ENCODE peak calls at places on chromosomes 16 and 17, in seven cellular contexts. W is HFF-Myc, R is K562, E is fibroblast of pulmonary artery, P is esophagus squamous epithelium, L is cardiac fibroblast, J is heart right ventricle. S is an unnamed sample.

GRCh38 chr16:54077412-54077821 is 209.2 kb downstream of the IRX3 start:
- DNase-seq in W (no peak), R (no peak), E (peak; percentile 61), P (no peak), L (peak; percentile 89), J (no peak), S (no peak)

GRCh38 chr17:76200354-76200753 is 39.9 kb downstream of the RNF157 start:
- DNase-seq in W (no peak), R (no peak), E (no peak), P (no peak), L (peak; percentile 18), J (no peak), S (no peak)

GRCh38 chr17:64994281-64994680 is 62.3 kb downstream of the GNA13 start:
- DNase-seq in W (no peak), R (no peak), E (no peak), P (no peak), L (no peak), J (no peak), S (no peak)

GRCh38 chr17:145671-146541 is 8.5 kb downstream of the SCGB1C2 start:
- DNase-seq in W (no peak), R (no peak), E (no peak), P (no peak), L (no peak), J (no peak), S (peak; percentile 22)

GRCh38 chr16:2858245-2859025 is 465 bp upstream of the PRSS22 start:
- DNase-seq in W (no peak), R (peak; percentile 7), E (no peak), P (no peak), L (no peak), J (no peak), S (peak; percentile 96)

GRCh38 chr17:69423450-69423849 is 9.0 kb downstream of the MAP2K6 start:
- DNase-seq in W (no peak), R (no peak), E (peak; percentile 13), P (no peak), L (peak; percentile 15), J (no peak), S (no peak)

GRCh38 chr17:68057531-68057952 is 22.0 kb downstream of the KPNA2 start:
- DNase-seq in W (no peak), R (no peak), E (peak; percentile 66), P (no peak), L (peak; percentile 76), J (no peak), S (no peak)

GRCh38 chr17:65851965-65852736 is 290.7 kb upstream of the AXIN2 start:
- DNase-seq in W (no peak), R (no peak), E (no peak), P (no peak), L (no peak), J (no peak), S (no peak)

GRCh38 chr16:30063893-30064745 is 1.4 kb upstream of the ALDOA start:
- DNase-seq in W (no peak), R (peak; percentile 67), E (no peak), P (no peak), L (peak; percentile 39), J (peak; percentile 72), S (peak; percentile 74)

GRCh38 chr16:17718495-17718894 is 247.7 kb upstream of the XYLT1 start:
- DNase-seq in W (no peak), R (no peak), E (no peak), P (no peak), L (no peak), J (no peak), S (no peak)

GRCh38 chr17:27533068-27533397 is 76.8 kb downstream of the KSR1 start:
- DNase-seq in W (no peak), R (no peak), E (no peak), P (no peak), L (no peak), J (no peak), S (no peak)

GRCh38 chr17:2751482-2751881 is 2.0 kb upstream of the CCDC92B start:
- DNase-seq in W (no peak), R (no peak), E (no peak), P (no peak), L (no peak), J (no peak), S (no peak)

GRCh38 chr16:11395949-11396240 is 50.6 kb downstream of the RMI2 start:
- DNase-seq in W (no peak), R (no peak), E (no peak), P (no peak), L (no peak), J (no peak), S (no peak)

GRCh38 chr16:80932725-80933124 is 74.0 kb downstream of the CMC2 start:
- DNase-seq in W (peak; percentile 42), R (no peak), E (peak; percentile 96), P (no peak), L (peak; percentile 99), J (peak; percentile 46), S (no peak)

GRCh38 chr17:81097134-81097942 is 62.4 kb downstream of the BAIAP2 start:
- DNase-seq in W (no peak), R (peak; percentile 88), E (peak; percentile 83), P (no peak), L (peak; percentile 83), J (peak; percentile 76), S (no peak)
- H3K4me3 ChIP-seq in W (peak overlapping the region; percentile 12), R (peak overlapping the region; percentile 28), E (peak overlapping the region; percentile 14), P (no peak overlapping the region), L (peak overlapping the region; percentile 8), J (no peak overlapping the region), S (no peak overlapping the region)

GRCh38 chr16:8960788-8961109 is 3.0 kb downstream of the USP7 start:
- DNase-seq in W (no peak), R (no peak), E (no peak), P (no peak), L (no peak), J (no peak), S (no peak)

GRCh38 chr16:8962393-8963009 is 1.2 kb downstream of the USP7 start:
- DNase-seq in W (no peak), R (peak; percentile 35), E (no peak), P (peak; percentile 14), L (no peak), J (peak; percentile 18), S (peak; percentile 42)

GRCh38 chr16:8958344-8958808 is 5.3 kb downstream of the USP7 start:
- DNase-seq in W (no peak), R (peak; percentile 40), E (peak; percentile 40), P (no peak), L (peak; percentile 65), J (no peak), S (no peak)

GRCh38 chr16:8961811-8962390 is 1.8 kb downstream of the USP7 start:
- DNase-seq in W (no peak), R (peak; percentile 62), E (no peak), P (no peak), L (no peak), J (no peak), S (no peak)

DNA sequence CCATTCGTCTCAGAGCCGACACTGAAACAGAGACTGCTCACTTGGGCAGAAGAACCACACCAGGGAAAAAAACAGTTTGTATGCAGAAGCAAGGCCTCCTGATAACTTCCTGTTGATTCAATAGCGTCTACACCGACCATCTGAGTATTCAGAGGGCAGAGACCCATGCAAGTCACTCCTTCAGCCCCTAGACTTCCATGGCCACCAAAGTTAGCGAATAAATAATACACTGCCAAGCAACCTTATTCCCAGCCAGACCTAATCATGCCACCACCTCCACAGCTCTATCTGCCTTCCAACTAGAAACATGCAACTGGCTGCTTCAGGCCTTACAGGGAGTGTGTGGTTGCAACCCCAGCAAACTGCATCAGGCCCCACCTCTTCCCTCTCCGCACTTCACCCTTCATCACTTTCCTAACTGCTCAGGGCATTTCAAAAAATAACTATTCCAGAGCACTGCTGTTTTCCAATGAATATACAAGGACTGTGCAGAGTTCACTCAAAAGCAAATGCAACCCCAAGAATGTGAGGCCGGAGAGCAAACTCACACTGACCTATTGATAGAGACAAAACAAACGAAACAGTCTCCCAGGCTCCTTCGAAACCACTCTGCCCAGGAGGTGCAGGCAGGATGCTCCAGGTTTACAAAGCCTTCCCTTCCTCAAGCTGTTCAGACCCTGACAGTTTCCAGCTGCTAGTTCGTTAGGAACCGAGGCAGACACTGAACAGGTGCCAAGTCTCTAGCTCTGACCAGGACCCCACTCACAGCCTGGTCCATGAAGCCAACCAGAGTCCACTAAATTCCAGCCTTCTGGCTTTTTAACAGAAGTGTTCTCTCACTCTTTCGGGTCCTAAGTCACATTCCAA is 3.6 kb downstream of the USP7 start:
- DNase-seq in W (no peak), R (peak; percentile 26), E (no peak), P (no peak), L (peak; percentile 33), J (no peak), S (no peak)
- H3K4me3 ChIP-seq in W (peak overlapping the region; percentile 21), R (no peak overlapping the region), E (peak overlapping the region; percentile 13), P (no peak overlapping the region), L (no peak overlapping the region), J (no peak overlapping the region), S (no peak overlapping the region)

GRCh38 chr17:72605543-72605942 is 484.7 kb downstream of the SOX9 start:
- DNase-seq in W (no peak), R (no peak), E (no peak), P (no peak), L (no peak), J (no peak), S (no peak)

GRCh38 chr17:72603346-72604242 is 482.8 kb downstream of the SOX9 start:
- DNase-seq in W (no peak), R (no peak), E (no peak), P (no peak), L (peak; percentile 93), J (no peak), S (no peak)

GRCh38 chr17:72600934-72601333 is 480.1 kb downstream of the SOX9 start:
- DNase-seq in W (no peak), R (no peak), E (peak; percentile 50), P (no peak), L (peak; percentile 86), J (no peak), S (no peak)

GRCh38 chr17:72604518-72604917 is 483.7 kb downstream of the SOX9 start:
- DNase-seq in W (no peak), R (no peak), E (no peak), P (no peak), L (no peak), J (no peak), S (no peak)

DNA sequence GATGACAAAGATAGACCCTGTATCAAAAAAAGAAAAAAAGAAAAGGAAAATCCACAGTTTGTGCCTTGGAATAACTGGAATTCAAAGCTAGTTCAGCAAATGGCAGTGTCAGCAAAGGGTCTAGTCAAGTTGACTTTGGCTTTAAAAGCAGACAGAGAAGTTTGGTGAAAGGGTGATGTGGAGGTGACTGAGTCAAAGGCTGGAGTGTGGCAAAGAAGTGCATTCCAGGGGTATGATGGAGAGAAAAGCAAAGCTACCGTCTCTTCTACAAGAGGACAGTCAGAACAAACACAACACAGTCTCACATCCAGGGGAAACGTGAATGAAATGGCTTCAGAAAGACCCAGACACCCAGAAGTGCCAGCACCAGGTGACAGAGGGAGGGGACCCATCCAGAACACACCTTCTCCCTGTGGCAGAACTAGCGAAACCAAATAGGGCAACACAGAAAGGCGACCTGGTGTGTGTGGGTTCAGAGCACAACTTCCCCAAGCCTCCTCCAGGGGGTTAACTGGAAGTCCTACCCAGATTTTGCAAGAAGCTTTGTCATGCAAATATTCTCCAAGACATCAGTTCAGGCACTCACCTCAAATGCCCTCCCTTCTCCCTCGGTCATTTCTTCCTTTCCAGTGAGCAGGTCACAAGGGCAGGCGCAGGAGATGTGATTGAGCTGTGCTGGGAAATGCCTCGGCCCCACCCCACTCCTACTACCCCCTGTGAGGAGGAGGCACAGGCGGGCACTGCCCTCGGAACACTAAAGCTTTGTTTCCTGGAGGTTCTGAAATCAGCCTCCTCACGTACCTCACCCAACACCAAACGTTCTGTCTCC is 481.9 kb downstream of the SOX9 start:
- DNase-seq in W (no peak), R (no peak), E (peak; percentile 45), P (no peak), L (peak; percentile 92), J (no peak), S (peak; percentile 52)
- H3K4me3 ChIP-seq in W (no peak overlapping the region), R (no peak overlapping the region), E (no peak overlapping the region), P (no peak overlapping the region), L (no peak overlapping the region), J (no peak overlapping the region), S (no peak overlapping the region)

GRCh38 chr17:38797828-38798227 is 1.5 kb downstream of the PIP4K2B start:
- DNase-seq in W (no peak), R (no peak), E (no peak), P (no peak), L (peak; percentile 15), J (no peak), S (no peak)
- H3K4me3 ChIP-seq in W (peak overlapping the region; percentile 74), R (peak overlapping the region; percentile 87), E (peak overlapping the region; percentile 80), P (no peak overlapping the region), L (peak overlapping the region; percentile 80), J (peak overlapping the region; percentile 96), S (no peak overlapping the region)